ENCODE peak calls at places on chromosomes 4 and X, in four cellular contexts. I is SK-N-SH, B is transverse colon, A is stomach. E is an unnamed sample.

GRCh38 chrX:17361620-17362019 is 13.4 kb upstream of the NHS start:
- DNase-seq in A (no peak), B (no peak), I (peak), E (no peak)

GRCh38 chr4:137967480-137968190 is 274.5 kb downstream of the SLC7A11 start:
- DNase-seq in I (no peak), B (no peak), A (no peak), E (no peak)

GRCh38 chr4:138400528-138400927 is 158.4 kb upstream of the SLC7A11 start:
- DNase-seq in I (no peak), B (no peak), A (no peak), E (no peak)

GRCh38 chr4:155855897-155856296 is 10.2 kb downstream of the ASIC5 start:
- DNase-seq in B (no peak), A (no peak), I (no peak), E (no peak)

GRCh38 chr4:149555146-149555545 is 260.5 kb downstream of the IQCM start:
- DNase-seq in B (no peak), I (no peak), A (no peak), E (no peak)

GRCh38 chr4:33013280-33013679 is 2293.1 kb downstream of the PCDH7 start:
- DNase-seq in I (no peak), B (no peak), A (no peak), E (no peak)

GRCh38 chr4:174928174-174928573 is 10.0 kb downstream of the ADAM29 start:
- DNase-seq in A (no peak), B (peak), I (no peak), E (no peak)

GRCh38 chrX:132077414-132077813 is 50.4 kb downstream of the FRMD7 start:
- DNase-seq in A (no peak), B (no peak), I (no peak), E (no peak)

GRCh38 chr4:88514557-88515511 is 8.7 kb downstream of the PYURF start:
- DNase-seq in I (no peak), A (no peak), B (no peak), E (no peak)

GRCh38 chr4:98659106-98659592 is 738 bp upstream of the TSPAN5 start:
- DNase-seq in A (no peak), I (no peak), B (no peak), E (no peak)

GRCh38 chr4:87093443-87094123 is 126.8 kb downstream of the KLHL8 start:
- DNase-seq in B (no peak), I (peak), A (no peak), E (no peak)

GRCh38 chr4:131388277-131388676 is 1760.8 kb upstream of the PCDH10 start:
- DNase-seq in A (no peak), I (no peak), B (no peak), E (no peak)

GRCh38 chrX:30570505-30570904 is 7.1 kb downstream of the TASL start:
- DNase-seq in I (peak), A (no peak), B (no peak), E (no peak)

GRCh38 chr4:88792268-88792781 is 94.7 kb upstream of the NAP1L5 start:
- DNase-seq in I (no peak), B (no peak), A (no peak), E (no peak)

GRCh38 chr4:142307857-142308256 is 538.2 kb downstream of the INPP4B start:
- DNase-seq in I (no peak), A (no peak), B (peak), E (no peak)

GRCh38 chrX:128992107-128992971 is 531.0 kb downstream of the SMARCA1 start:
- DNase-seq in I (peak), A (no peak), B (no peak), E (no peak)

GRCh38 chr4:128574706-128575105 is 234.8 kb upstream of the JADE1 start:
- DNase-seq in I (peak), B (peak), A (peak), E (peak)

GRCh38 chrX:23493941-23494374 is 159.3 kb downstream of the PTCHD1 start:
- DNase-seq in A (peak), B (no peak), I (no peak), E (no peak)

GRCh38 chr4:181261279-181261678 is 981.9 kb upstream of the TENM3 start:
- DNase-seq in A (no peak), B (no peak), I (no peak), E (no peak)

GRCh38 chr4:15779789-15780188 is 1.7 kb downstream of the CD38 start:
- DNase-seq in A (no peak), I (no peak), B (no peak), E (no peak)

GRCh38 chr4:13535118-13535517 is 9.2 kb downstream of the NKX3-2 start:
- DNase-seq in I (peak), B (no peak), A (no peak), E (peak)

GRCh38 chrX:37825225-37825842 is 22.0 kb downstream of the DYNLT3 start:
- DNase-seq in I (peak), A (peak), B (peak), E (peak)

GRCh38 chrX:150062292-150063137 is 124.2 kb upstream of the EOLA2 start:
- DNase-seq in I (no peak), A (no peak), B (peak), E (no peak)
- TF ChIP-seq CTCF in I (peak), A (no peak), B (no peak), E (no peak)

GRCh38 chr4:51843309-51844156 is 580 bp downstream of the DCUN1D4 start:
- DNase-seq in I (peak), B (peak), A (peak), E (peak)

GRCh38 chr4:51844157-51845054 is 1.5 kb downstream of the DCUN1D4 start:
- DNase-seq in A (peak), I (peak), B (peak), E (peak)

GRCh38 chr4:51842167-51842553 is 793 bp upstream of the DCUN1D4 start:
- DNase-seq in A (no peak), B (no peak), I (peak), E (peak)

GRCh38 chr4:51840791-51841190 is 2.2 kb upstream of the DCUN1D4 start:
- DNase-seq in I (no peak), A (no peak), B (no peak), E (no peak)

DNA sequence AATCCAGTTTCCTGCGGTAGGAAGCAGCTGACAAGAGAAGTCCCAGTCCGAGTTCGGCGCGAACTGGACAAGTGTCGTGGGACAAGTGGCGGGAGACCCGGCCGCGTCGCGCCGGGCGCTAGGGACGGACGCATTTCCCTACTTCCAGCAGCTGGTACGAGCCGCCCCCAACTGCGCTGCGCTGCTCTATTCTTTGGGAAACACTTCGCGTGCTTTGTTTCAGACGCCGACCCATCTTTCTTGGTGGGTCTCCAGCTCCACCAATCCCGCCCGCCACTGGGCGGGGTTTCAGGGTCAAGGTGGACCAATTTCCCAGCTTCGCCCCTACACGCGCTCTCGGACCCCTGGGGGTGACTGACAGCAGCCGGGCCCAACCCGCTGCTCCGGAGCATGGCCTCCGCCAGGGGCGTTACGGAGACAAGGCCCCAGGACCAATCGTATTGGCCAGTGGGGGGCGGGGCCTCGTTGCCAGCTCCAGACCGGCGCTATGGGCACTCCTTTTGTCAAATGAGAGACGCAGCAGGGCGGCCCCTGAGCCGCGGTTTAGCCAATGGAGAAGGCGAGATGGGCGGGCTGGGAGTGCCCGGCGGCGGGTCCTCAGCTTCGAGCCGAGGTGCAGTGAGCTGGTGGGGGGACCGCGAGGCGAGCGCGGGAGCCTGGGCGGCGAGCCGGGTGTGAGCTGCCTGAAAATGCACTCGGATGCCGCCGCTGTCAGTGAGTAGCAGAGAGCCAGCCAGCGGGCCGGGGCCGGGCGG is at the start of gene DCUN1D4:
- DNase-seq in B (peak), I (peak), A (peak), E (peak)
- TF ChIP-seq EP300 in B (no peak), I (no peak), A (no peak), E (no peak)

DNA sequence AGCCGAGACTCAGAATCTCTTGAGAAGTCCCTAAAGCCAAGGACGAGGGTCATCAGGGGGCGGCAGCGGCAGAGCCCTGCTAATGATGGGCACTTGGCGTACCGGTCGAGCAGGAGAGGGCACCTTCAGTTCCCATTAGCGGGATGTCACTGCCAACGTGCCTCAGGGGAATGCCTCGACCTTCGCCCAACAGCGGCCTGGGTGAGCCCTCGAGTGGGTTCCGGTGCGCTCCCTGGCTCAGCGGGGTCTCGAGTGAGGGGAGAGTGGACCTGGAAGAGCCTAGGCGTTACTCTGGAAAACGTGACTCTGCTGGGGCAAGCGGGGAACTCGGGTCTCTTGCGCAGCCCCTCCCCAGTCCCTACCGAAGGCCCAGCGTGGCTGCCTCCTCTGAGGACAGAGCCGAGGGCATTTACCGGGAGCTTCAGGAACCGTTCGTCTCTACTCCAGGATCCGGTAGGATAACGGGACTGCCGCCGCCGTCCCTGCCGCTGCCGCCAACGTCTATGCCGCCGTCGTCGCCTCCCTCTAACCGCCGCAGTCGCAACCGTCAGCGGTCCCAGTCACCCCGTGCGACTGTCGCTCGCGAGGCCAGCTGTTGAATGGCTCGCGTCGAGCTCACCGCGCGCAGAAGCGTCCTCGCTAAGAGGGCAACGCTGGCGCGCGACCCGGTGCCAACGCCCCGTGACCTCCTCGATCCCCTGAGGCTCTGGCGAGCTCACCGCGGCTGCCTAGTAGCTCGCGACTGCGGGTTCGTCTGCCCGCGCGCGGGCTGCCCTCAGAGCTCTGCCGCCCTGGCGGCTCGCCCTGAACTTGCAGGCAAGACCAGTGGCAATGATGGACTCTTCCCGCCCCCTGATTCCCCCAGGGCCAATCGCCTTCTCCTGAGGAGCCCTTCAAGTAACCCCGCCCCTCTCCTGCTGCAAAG is 37.1 kb downstream of the PGRMC1 start:
- DNase-seq in I (peak), A (peak), B (peak), E (peak)
- TF ChIP-seq CTCF in I (peak), A (no peak), B (peak), E (no peak)

GRCh38 chrX:14896273-14896672 is 23.1 kb downstream of the MOSPD2 start:
- DNase-seq in A (no peak), B (no peak), I (no peak), E (no peak)
- TF ChIP-seq EP300 in A (no peak), B (no peak), I (no peak), E (no peak)

GRCh38 chrX:119218198-119218597 is 17.9 kb upstream of the PGRMC1 start:
- DNase-seq in B (no peak), I (peak), A (no peak), E (no peak)
- TF ChIP-seq CTCF in B (peak), I (peak), A (peak), E (no peak)

DNA sequence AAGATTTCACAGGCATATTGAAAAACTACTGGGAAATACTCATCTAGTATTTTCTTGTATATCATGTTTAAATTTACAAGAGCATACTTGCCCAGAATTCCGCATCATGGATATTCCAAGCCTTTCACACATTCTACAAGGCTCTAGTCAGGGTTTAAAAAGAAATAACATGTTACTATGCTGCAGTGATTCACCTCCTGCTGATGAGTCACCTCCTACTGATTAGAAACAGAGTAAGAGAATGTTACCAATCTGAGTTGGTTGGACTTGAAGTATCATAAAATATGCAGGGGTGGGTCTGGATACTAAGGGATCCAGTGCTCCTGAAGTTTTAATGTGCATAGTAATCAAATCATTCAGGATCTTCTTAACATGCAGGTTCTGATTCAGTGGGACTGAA is 192.0 kb upstream of the ANK2 start:
- DNase-seq in B (no peak), I (no peak), A (no peak), E (no peak)
- TF ChIP-seq EP300 in B (no peak), I (peak), A (no peak), E (no peak)

GRCh38 chrX:140586951-140587350 is 82.1 kb upstream of the SOX3 start:
- DNase-seq in B (no peak), I (no peak), A (no peak), E (no peak)
- TF ChIP-seq CTCF in B (no peak), I (no peak), A (no peak), E (no peak)

GRCh38 chr4:145195167-145195952 is 15.0 kb upstream of the OTUD4 start:
- DNase-seq in I (no peak), B (no peak), A (no peak), E (no peak)
- TF ChIP-seq EP300 in I (no peak), B (no peak), A (no peak), E (no peak)

GRCh38 chrX:136059350-136059749 is 74.1 kb downstream of the SLC9A6 start:
- DNase-seq in I (no peak), A (no peak), B (no peak), E (no peak)
- TF ChIP-seq CTCF in I (no peak), A (no peak), B (no peak), E (no peak)

DNA sequence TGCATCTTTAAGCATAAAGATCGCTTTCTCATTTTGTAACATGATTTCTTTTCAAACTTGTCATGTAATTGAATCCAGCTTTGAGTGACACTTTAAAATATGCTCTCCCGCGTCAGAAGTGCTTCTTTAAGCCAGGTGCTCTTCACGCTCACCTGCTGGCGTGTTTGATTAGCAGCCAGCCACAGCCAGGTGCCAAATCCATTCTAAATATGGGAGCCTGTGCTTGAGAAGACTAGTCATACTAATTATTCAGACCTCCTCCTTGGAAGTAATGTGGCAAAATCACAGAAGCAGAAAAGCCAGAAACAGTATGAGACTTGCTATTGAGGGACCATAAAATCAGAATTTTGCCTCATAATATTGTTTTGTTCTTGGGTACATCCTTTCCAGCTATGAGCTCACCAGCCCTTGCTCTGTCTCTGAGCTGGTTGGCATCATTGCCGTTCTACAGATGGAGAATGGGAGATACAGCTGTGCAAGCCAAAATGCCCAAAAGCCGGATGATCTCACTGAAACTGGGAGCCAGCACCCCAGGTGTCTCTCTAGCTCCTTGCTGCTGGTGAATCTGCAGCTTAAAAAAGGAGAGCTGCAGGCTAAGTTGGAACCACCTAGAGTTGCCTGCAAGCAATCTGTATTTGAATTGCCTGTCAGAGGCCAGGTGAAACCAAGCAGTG is 205.4 kb downstream of the SHROOM3 start:
- DNase-seq in A (peak), B (no peak), I (no peak), E (no peak)
- TF ChIP-seq EP300 in A (no peak), B (no peak), I (no peak), E (no peak)